ENCODE peak calls at places on chromosomes 5 and 9, in ten cellular contexts. E is ELR; Q is stimulated activated CD4-positive, alpha-beta T cell treated with anti-CD3 and anti-CD28 coated beads, Interleukin-2, amount 100 ng/mL, for 48 hours; Y is stimulated activated CD8-positive, alpha-beta memory T cell treated with anti-CD3 and anti-CD28 coated beads, Interleukin-12 subunit alpha, Interleukin-12 subunit beta, amount 100 ng/mL, for 1 hour; V is MM.1S; R is BJ; I is iPS-NIHi11; Z is amniotic epithelial cell; C is tibial artery; M is AG04450. L is an unnamed sample.

GRCh38 chr5:132183723-132184122 is 43.9 kb downstream of the P4HA2 start:
- DNase-seq in E (peak), Q (no peak), Y (no peak), V (no peak), R (no peak), I (no peak), Z (peak), C (no peak), M (no peak), L (no peak)

GRCh38 chr5:27015758-27016157 is 22.6 kb downstream of the CDH9 start:
- DNase-seq in E (no peak), Q (no peak), Y (no peak), V (no peak), R (no peak), I (no peak), Z (peak), C (no peak), M (no peak), L (no peak)

GRCh38 chr5:177147239-177147638 is 13.7 kb downstream of the NSD1 start:
- DNase-seq in E (peak), Q (no peak), Y (no peak), V (no peak), R (no peak), I (no peak), Z (peak), C (no peak), M (no peak), L (no peak)

GRCh38 chr5:141641634-141642278 is 5.0 kb downstream of the RELL2 start:
- DNase-seq in E (peak), Q (no peak), Y (no peak), V (peak), R (no peak), I (no peak), Z (peak), C (no peak), M (no peak), L (no peak)

GRCh38 chr9:110615526-110615925 is 36.0 kb upstream of the SVEP1 start:
- DNase-seq in E (peak), Q (no peak), Y (no peak), V (no peak), R (no peak), I (no peak), Z (peak), C (no peak), M (no peak), L (no peak)

GRCh38 chr5:57499262-57500050 is 16.8 kb upstream of the ACTBL2 start:
- DNase-seq in E (peak), Q (no peak), Y (no peak), V (peak), R (no peak), I (peak), Z (peak), C (no peak), M (no peak), L (peak)

GRCh38 chr5:100542086-100542485 is 6.9 kb downstream of the FAM174A start:
- DNase-seq in E (no peak), Q (no peak), Y (no peak), V (no peak), R (no peak), I (no peak), Z (no peak), C (no peak), M (no peak), L (no peak)

GRCh38 chr5:172284275-172284971 is 859 bp upstream of the UBTD2 start:
- DNase-seq in E (peak), Q (peak), Y (no peak), V (peak), R (no peak), I (no peak), Z (peak), C (no peak), M (no peak), L (no peak)

GRCh38 chr5:61519728-61520277 is 187.7 kb downstream of the ZSWIM6 start:
- DNase-seq in E (no peak), Q (no peak), Y (no peak), V (no peak), R (no peak), I (no peak), Z (peak), C (no peak), M (no peak), L (no peak)

GRCh38 chr5:179223961-179224360 is 121.3 kb downstream of the ADAMTS2 start:
- DNase-seq in E (no peak), Q (no peak), Y (no peak), V (no peak), R (no peak), I (no peak), Z (no peak), C (peak), M (no peak), L (no peak)

L was measured in LNCaP clone FGC.